ENCODE peak calls at places on chromosome 7, in five cellular contexts. U, O, B, N and X are unnamed samples.

GRCh38 chr7:146764458-146764857 is 647.9 kb downstream of the CNTNAP2 start:
- DNase-seq in U (no peak), O (no peak), B (no peak), N (no peak), X (no peak)

GRCh38 chr7:129790136-129790535 is 162.6 kb downstream of the UBE2H start:
- DNase-seq in U (no peak), O (no peak), B (no peak), N (no peak), X (no peak)

GRCh38 chr7:76224695-76225094 is 23.0 kb downstream of the SRRM3 start:
- DNase-seq in U (no peak), O (no peak), B (no peak), N (no peak), X (no peak)

GRCh38 chr7:150375662-150376521 is 3.2 kb upstream of the ZNF775 start:
- DNase-seq in U (no peak), O (no peak), B (no peak), N (no peak), X (no peak)

GRCh38 chr7:98281757-98282652 is 519 bp downstream of the BRI3 start:
- DNase-seq in U (no peak), O (peak; percentile 60), B (peak; percentile 73), N (peak; percentile 46), X (no peak)

GRCh38 chr7:101816499-101817030 is 861 bp upstream of the CUX1 start:
- DNase-seq in U (no peak), O (peak; percentile 62), B (peak; percentile 59), N (peak; percentile 65), X (peak; percentile 85)

GRCh38 chr7:137462847-137463246 is 119.3 kb upstream of the PTN start:
- DNase-seq in U (no peak), O (no peak), B (no peak), N (no peak), X (no peak)

GRCh38 chr7:141685285-141686035 is 16.5 kb downstream of the DENND11 start:
- DNase-seq in U (no peak), O (no peak), B (no peak), N (no peak), X (no peak)

GRCh38 chr7:87216701-87217508 is 2.6 kb downstream of the TMEM243 start:
- DNase-seq in U (no peak), O (no peak), B (no peak), N (no peak), X (no peak)

GRCh38 chr7:105003275-105003674 is 10.7 kb upstream of the KMT2E start:
- DNase-seq in U (no peak), O (peak; percentile 55), B (no peak), N (no peak), X (no peak)

GRCh38 chr7:2116086-2116810 is 116.5 kb downstream of the MAD1L1 start:
- DNase-seq in U (no peak), O (peak; percentile 50), B (no peak), N (no peak), X (peak; percentile 52)

GRCh38 chr7:136617176-136617575 is 251.3 kb upstream of the CHRM2 start:
- DNase-seq in U (no peak), O (no peak), B (no peak), N (no peak), X (no peak)

GRCh38 chr7:5695037-5695708 is 86.3 kb downstream of the RNF216 start:
- DNase-seq in U (no peak), O (peak; percentile 59), B (no peak), N (no peak), X (no peak)

GRCh38 chr7:28456037-28456436 is 43.7 kb downstream of the CREB5 start:
- DNase-seq in U (no peak), O (no peak), B (no peak), N (no peak), X (no peak)

GRCh38 chr7:7099584-7100014 is 82.7 kb upstream of the C1GALT1 start:
- DNase-seq in U (peak; percentile 88), O (peak; percentile 75), B (peak; percentile 59), N (peak; percentile 76), X (peak; percentile 84)

GRCh38 chr7:50356212-50356944 is 51.9 kb downstream of the IKZF1 start:
- DNase-seq in U (no peak), O (peak; percentile 18), B (peak; percentile 82), N (no peak), X (peak; percentile 75)

GRCh38 chr7:154841731-154842331 is 161.1 kb downstream of the PAXIP1 start:
- DNase-seq in U (peak; percentile 14), O (no peak), B (no peak), N (peak; percentile 35), X (no peak)

GRCh38 chr7:66502230-66503035 is 126.2 kb upstream of the KCTD7 start:
- DNase-seq in U (no peak), O (no peak), B (no peak), N (no peak), X (no peak)

GRCh38 chr7:113301983-113302382 is 183.6 kb upstream of the SMIM30 start:
- DNase-seq in U (no peak), O (no peak), B (no peak), N (no peak), X (no peak)

GRCh38 chr7:114087674-114088539 is 169.1 kb upstream of the PPP1R3A start:
- DNase-seq in U (peak; percentile 5), O (no peak), B (no peak), N (no peak), X (peak; percentile 43)

GRCh38 chr7:99196536-99197288 is 11.2 kb downstream of the KPNA7 start:
- DNase-seq in U (no peak), O (no peak), B (no peak), N (no peak), X (no peak)

GRCh38 chr7:142481548-142481947 is 223.7 kb upstream of the PRSS58 start:
- DNase-seq in U (no peak), O (no peak), B (no peak), N (no peak), X (no peak)

GRCh38 chr7:30172451-30172850 is 37.7 kb downstream of the MTURN start:
- DNase-seq in U (no peak), O (no peak), B (no peak), N (no peak), X (no peak)

GRCh38 chr7:31875424-31875823 is 188.4 kb downstream of the PPP1R17 start:
- DNase-seq in U (no peak), O (peak; percentile 46), B (no peak), N (no peak), X (no peak)

GRCh38 chr7:34135924-34136323 is 230.6 kb downstream of the BMPER start:
- DNase-seq in U (no peak), O (no peak), B (no peak), N (no peak), X (no peak)

GRCh38 chr7:158865462-158865922 is 9.1 kb downstream of the DYNC2I1 start:
- DNase-seq in U (no peak), O (no peak), B (no peak), N (no peak), X (no peak)

GRCh38 chr7:106425017-106425719 is 140.4 kb upstream of the NAMPT start:
- DNase-seq in U (no peak), O (peak; percentile 65), B (peak; percentile 69), N (peak; percentile 78), X (peak; percentile 76)

GRCh38 chr7:77538186-77538907 is 1.3 kb downstream of the PTPN12 start:
- DNase-seq in U (peak; percentile 68), O (peak; percentile 91), B (peak; percentile 89), N (peak; percentile 82), X (peak; percentile 95)

DNA sequence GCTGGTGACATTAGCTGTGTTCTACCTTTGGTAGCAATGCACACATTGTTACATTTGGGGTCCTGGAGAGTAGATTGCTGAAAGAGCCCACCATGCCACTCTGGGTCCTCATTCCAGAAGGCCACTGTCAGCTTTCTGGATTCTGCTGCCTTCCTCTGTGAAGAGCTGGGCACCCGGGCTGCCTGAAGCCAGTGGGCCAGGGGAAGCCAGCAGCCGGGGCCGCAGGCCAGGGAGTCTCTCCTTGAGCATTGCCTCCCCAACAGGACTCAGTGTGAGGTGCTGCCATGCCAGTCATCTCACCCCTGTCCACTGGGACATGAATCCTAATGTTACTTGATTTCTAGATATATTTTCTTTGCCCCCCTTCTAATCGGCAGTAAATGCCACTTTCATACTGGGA is 234.0 kb downstream of the SKAP2 start:
- DNase-seq in U (no peak), O (no peak), B (no peak), N (no peak), X (no peak)
- H3K27me3 ChIP-seq in U (peaks cover 38% of the 10 kb centered on the region), O (peaks cover 8% of the 10 kb centered on the region), B (no peaks in the 10 kb centered on the region), N (no peaks in the 10 kb centered on the region), X (no peaks in the 10 kb centered on the region)

GRCh38 chr7:27159278-27160146 is 3.0 kb upstream of the HOXA7 start:
- DNase-seq in U (no peak), O (no peak), B (no peak), N (no peak), X (no peak)
- H3K27me3 ChIP-seq in U (peaks cover 94% of the 10 kb centered on the region), O (peaks cover 100% of the 10 kb centered on the region), B (peaks cover 95% of the 10 kb centered on the region), N (peaks cover 91% of the 10 kb centered on the region), X (no peaks in the 10 kb centered on the region)

DNA sequence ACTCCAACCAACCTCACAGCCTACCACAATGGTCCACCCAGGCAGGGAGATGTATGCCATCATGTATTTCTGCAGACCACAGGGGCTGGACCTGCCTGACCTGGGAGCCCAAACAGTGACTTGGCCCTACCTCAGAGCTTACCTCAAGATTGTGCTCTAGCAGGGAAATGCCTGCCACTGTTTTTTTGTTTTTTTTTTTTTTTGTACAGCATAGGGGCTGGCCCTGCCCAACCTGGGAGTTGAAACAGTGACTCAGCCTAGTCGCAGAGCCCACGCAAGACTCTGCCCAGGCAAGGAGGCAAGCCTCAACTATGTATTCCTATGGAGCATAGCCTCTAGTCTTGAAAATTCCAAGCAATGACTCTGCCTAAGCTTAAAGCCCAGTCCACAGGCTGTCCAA is 39.3 kb upstream of the CDK6 start:
- DNase-seq in U (no peak), O (no peak), B (no peak), N (no peak), X (peak; percentile 7)
- H3K27me3 ChIP-seq in U (no peaks in the 10 kb centered on the region), O (no peaks in the 10 kb centered on the region), B (no peaks in the 10 kb centered on the region), N (no peaks in the 10 kb centered on the region), X (no peaks in the 10 kb centered on the region)

DNA sequence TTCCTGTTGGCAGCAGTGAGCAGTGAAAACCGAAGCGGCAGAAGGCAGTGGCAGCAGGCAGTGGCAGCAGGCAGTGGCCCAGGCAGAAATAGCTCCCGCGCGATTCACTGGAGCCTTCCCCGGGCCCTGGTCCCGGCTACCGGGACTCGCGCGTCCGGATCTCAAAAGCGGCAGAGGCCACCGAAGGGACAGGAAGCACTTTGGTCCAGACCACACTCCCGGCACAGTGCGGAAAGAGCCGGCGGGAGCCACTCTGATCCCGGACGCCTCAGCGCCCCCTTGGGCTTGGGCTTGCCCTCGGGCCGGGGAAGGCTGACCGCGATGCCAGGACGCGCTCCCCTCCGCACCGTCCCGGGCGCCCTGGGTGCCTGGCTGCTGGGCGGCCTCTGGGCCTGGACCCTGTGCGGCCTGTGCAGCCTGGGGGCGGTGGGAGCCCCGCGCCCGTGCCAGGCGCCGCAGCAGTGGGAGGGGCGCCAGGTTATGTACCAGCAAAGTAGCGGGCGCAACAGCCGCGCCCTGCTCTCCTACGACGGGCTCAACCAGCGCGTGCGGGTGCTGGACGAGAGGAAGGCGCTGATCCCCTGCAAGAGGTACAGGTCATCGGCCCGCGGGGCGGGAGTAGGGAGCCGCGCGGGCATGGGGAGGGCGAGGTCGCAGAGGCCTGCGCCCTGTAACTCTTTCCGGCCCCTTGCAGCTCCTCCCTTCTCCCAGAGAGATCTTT is at the start of gene EPDR1:
- DNase-seq in U (peak; percentile 41), O (peak; percentile 49), B (peak; percentile 83), N (no peak), X (peak; percentile 84)
- H3K27me3 ChIP-seq in U (peaks cover 63% of the 10 kb centered on the region), O (peaks cover 9% of the 10 kb centered on the region), B (peaks cover 11% of the 10 kb centered on the region), N (peaks cover 19% of the 10 kb centered on the region), X (no peaks in the 10 kb centered on the region)